ENCODE peak calls at places on chromosomes 11 and 22, in six cellular contexts. A is BE2C, I is endothelial cell, X is cardiac fibroblast, N is pancreas, K is astrocyte. O is an unnamed sample.

GRCh38 chr11:68313574-68314202 is 1.3 kb downstream of the LRP5 start:
- DNase-seq in K (no peak), N (no peak), I (no peak), A (no peak), X (peak; percentile 32), O (no peak)

GRCh38 chr22:25403752-25404471 is 160.6 kb upstream of the GRK3 start:
- DNase-seq in N (peak; percentile 54), A (peak; percentile 39), K (peak; percentile 22), X (peak; percentile 43), I (no peak), O (no peak)

GRCh38 chr22:50531546-50532352 is 1.9 kb upstream of the TYMP start:
- DNase-seq in K (peak; percentile 34), N (peak; percentile 88), A (no peak), X (peak; percentile 63), I (peak; percentile 68), O (peak; percentile 35)

GRCh38 chr11:9787260-9787659 is 123.4 kb downstream of the SWAP70 start:
- DNase-seq in I (no peak), A (no peak), X (peak; percentile 25), K (peak; percentile 51), N (no peak), O (no peak)

GRCh38 chr11:78830277-78830676 is 255.6 kb upstream of the NARS2 start:
- DNase-seq in A (no peak), K (no peak), X (no peak), N (no peak), I (no peak), O (no peak)

GRCh38 chr11:106087815-106088435 is 10.5 kb downstream of the AASDHPPT start:
- DNase-seq in A (peak; percentile 40), X (peak; percentile 80), K (peak; percentile 23), N (peak; percentile 69), I (peak; percentile 41), O (peak; percentile 23)

GRCh38 chr22:39242809-39243442 is 1.9 kb downstream of the PDGFB start:
- DNase-seq in A (no peak), K (no peak), N (peak; percentile 88), I (no peak), X (peak; percentile 33), O (no peak)

GRCh38 chr11:128365044-128365443 is 222.3 kb downstream of the ETS1 start:
- DNase-seq in N (no peak), I (peak; percentile 10), A (no peak), K (peak; percentile 54), X (peak; percentile 81), O (no peak)

GRCh38 chr11:15505155-15505554 is 390.4 kb downstream of the INSC start:
- DNase-seq in K (no peak), A (no peak), N (no peak), I (no peak), X (no peak), O (no peak)

DNA sequence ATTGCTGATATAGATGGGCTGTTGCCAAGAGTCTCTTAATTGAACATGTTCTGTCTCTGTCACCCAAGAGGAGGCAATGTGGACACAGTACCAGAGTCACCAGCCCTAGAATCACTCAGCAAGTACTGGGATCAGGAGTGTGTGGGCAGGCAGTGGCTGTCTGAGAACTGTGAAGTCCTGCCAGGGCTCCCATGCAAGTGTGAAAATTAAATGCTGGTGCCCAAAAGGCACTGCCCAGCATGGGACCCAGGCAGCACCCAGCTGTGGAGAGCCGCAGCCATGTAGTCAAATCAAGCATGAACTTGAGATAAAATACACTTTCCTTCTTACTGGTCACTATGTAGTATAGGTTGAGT is 19.9 kb downstream of the HIRA start:
- DNase-seq in X (no peak), I (no peak), K (no peak), N (no peak), A (no peak), O (no peak)
- TF ChIP-seq CTCF in X (no peak), I (no peak), K (no peak), N (no peak), A (no peak), O (no peak)

GRCh38 chr11:130213143-130213978 is 53.8 kb downstream of the ST14 start:
- DNase-seq in X (peak; percentile 30), I (peak; percentile 82), A (peak; percentile 72), K (no peak), N (peak; percentile 91), O (peak; percentile 85)
- TF ChIP-seq CTCF in X (peak; percentile 89), I (peak; percentile 96), A (peak; percentile 86), K (peak; percentile 72), N (peak; percentile 96), O (peak; percentile 97)

GRCh38 chr11:39361557-39361956 is 2097.9 kb downstream of the LRRC4C start:
- DNase-seq in K (no peak), I (no peak), N (no peak), A (no peak), X (no peak), O (no peak)
- TF ChIP-seq CTCF in K (no peak), I (no peak), N (no peak), A (no peak), X (no peak), O (no peak)

DNA sequence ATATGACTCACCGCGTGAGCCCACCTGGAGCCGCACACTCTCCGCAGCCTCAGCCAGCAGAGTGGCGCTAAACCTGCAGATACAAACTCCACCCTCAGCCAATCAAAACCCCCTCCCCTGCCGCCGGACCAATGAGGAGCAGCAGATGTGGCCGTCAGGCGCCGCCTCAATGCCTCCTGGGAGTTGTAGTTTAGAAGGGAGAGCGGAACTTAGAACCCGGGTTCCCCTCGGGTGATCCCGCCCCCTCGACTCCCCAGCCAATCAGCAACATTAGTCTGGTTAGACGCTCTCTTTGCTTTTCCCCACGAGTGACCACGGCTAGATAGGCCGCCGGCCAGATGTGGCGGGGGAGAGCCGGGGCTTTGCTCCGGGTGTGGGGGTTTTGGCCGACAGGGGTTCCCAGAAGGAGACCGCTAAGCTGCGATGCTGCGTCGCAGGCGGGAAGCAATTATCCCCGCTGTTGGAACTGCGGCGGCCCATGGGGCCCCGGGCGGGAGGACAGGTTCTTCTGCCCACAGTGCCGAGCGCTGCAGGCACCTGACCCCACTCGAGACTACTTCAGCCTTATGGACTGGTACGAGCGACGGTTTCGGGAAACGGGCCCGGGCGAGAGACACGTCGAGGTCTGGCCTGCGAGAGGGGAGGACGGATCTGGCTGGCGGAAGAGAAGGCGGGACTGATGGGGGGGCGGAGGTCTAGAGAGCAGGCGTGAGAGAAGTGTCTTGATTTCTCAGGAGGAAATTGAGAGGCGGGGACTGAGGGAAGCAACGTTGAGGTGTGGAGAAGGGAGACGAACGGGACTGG is at the start of the genes CHEK2 and HSCB:
- DNase-seq in A (peak; percentile 99), K (peak; percentile 97), N (peak; percentile 90), I (peak; percentile 93), X (peak; percentile 99), O (peak; percentile 93)
- TF ChIP-seq CTCF in A (peak; percentile 7), K (no peak), N (no peak), I (no peak), X (no peak), O (no peak)

GRCh38 chr11:65712633-65713076 is 603 bp downstream of the KAT5 start:
- DNase-seq in N (no peak), K (no peak), A (no peak), X (no peak), I (no peak), O (no peak)

GRCh38 chr11:65709661-65710060 is 2.4 kb upstream of the KAT5 start:
- DNase-seq in K (peak; percentile 45), A (no peak), N (no peak), X (peak; percentile 44), I (no peak), O (no peak)

GRCh38 chr11:65713212-65713969 is 1.3 kb downstream of the KAT5 start:
- DNase-seq in K (no peak), X (no peak), A (no peak), N (no peak), I (no peak), O (no peak)

GRCh38 chr11:65710424-65710823 is 1.6 kb upstream of the KAT5 start:
- DNase-seq in K (no peak), N (no peak), A (no peak), X (peak; percentile 40), I (no peak), O (no peak)

GRCh38 chr11:65711785-65712632 is at the start of gene KAT5:
- DNase-seq in A (peak; percentile 98), I (peak; percentile 98), X (peak; percentile 99), N (peak; percentile 99), K (peak; percentile 95), O (peak; percentile 99)
- TF ChIP-seq CTCF in A (peak; percentile 98), I (peak; percentile 97), X (peak; percentile 99), N (peak; percentile 96), K (peak; percentile 91), O (peak; percentile 93)

GRCh38 chr11:86211619-86212018 is 32.9 kb upstream of the EED start:
- DNase-seq in X (no peak), K (no peak), N (no peak), I (no peak), A (no peak), O (no peak)

GRCh38 chr11:86210898-86211297 is 33.7 kb upstream of the EED start:
- DNase-seq in X (no peak), I (no peak), N (no peak), K (no peak), A (no peak), O (no peak)

GRCh38 chr11:86218125-86219081 is 26.1 kb upstream of the EED start:
- DNase-seq in A (peak; percentile 64), N (peak; percentile 67), K (peak; percentile 47), X (peak; percentile 87), I (peak; percentile 72), O (peak; percentile 67)

GRCh38 chr11:86212212-86212611 is 32.3 kb upstream of the EED start:
- DNase-seq in N (no peak), K (no peak), X (no peak), A (no peak), I (no peak), O (no peak)

GRCh38 chr11:86214710-86215109 is 29.8 kb upstream of the EED start:
- DNase-seq in A (no peak), N (no peak), X (peak; percentile 16), K (no peak), I (no peak), O (no peak)
- TF ChIP-seq CTCF in A (no peak), N (no peak), X (peak; percentile 26), K (no peak), I (no peak), O (no peak)

GRCh38 chr11:104320956-104321355 is 157.0 kb upstream of the PDGFD start:
- DNase-seq in I (no peak), A (no peak), K (no peak), X (no peak), N (no peak), O (no peak)

GRCh38 chr11:104324276-104324675 is 160.3 kb upstream of the PDGFD start:
- DNase-seq in X (no peak), N (no peak), K (no peak), A (no peak), I (no peak), O (no peak)

GRCh38 chr11:104323841-104324240 is 159.9 kb upstream of the PDGFD start:
- DNase-seq in I (no peak), A (no peak), K (no peak), N (no peak), X (no peak), O (no peak)

GRCh38 chr11:104320091-104320490 is 156.1 kb upstream of the PDGFD start:
- DNase-seq in K (peak; percentile 40), I (no peak), N (no peak), A (no peak), X (peak; percentile 13), O (no peak)

GRCh38 chr11:104319396-104319795 is 155.4 kb upstream of the PDGFD start:
- DNase-seq in K (no peak), X (no peak), A (peak; percentile 42), N (no peak), I (no peak), O (no peak)
- TF ChIP-seq CTCF in K (no peak), X (no peak), A (no peak), N (no peak), I (no peak), O (no peak)

GRCh38 chr11:13462311-13462927 is 603 bp downstream of the BTBD10 start:
- DNase-seq in N (peak; percentile 75), K (peak; percentile 45), A (peak; percentile 64), X (peak; percentile 59), I (peak; percentile 73), O (peak; percentile 54)
- TF ChIP-seq CTCF in N (no peak), K (no peak), A (no peak), X (no peak), I (no peak), O (no peak)

O was measured in neural crest cell.